ENCODE peak calls at places on chromosomes 5 and 9, in five cellular contexts. I is A549, U is K562, G is SK-N-SH, O is GM12878. T is an unnamed sample.

GRCh38 chr5:38051711-38052508 is 206.4 kb upstream of the EGFLAM start:
- DNase-seq in I (no peak), U (no peak), G (no peak), O (no peak), T (no peak)

GRCh38 chr9:90107864-90108263 is 503.1 kb downstream of the GADD45G start:
- DNase-seq in I (no peak), U (no peak), G (no peak), O (no peak), T (no peak)

GRCh38 chr9:21558627-21559401 is 76.7 kb upstream of the IFNE start:
- DNase-seq in I (no peak), U (no peak), G (no peak), O (no peak), T (peak; percentile 41)

GRCh38 chr5:35938518-35939227 is at the start of gene CAPSL:
- DNase-seq in I (no peak), U (no peak), G (peak; percentile 24), O (no peak), T (peak; percentile 70)

GRCh38 chr5:23419115-23419514 is 88.3 kb upstream of the PRDM9 start:
- DNase-seq in I (peak; percentile 12), U (no peak), G (no peak), O (no peak), T (no peak)

GRCh38 chr9:33041459-33042188 is 16.6 kb downstream of the DNAJA1 start:
- DNase-seq in I (no peak), U (no peak), G (no peak), O (no peak), T (no peak)

GRCh38 chr9:117411547-117411946 is 3.3 kb downstream of the ASTN2 start:
- DNase-seq in I (peak; percentile 50), U (peak; percentile 27), G (peak; percentile 74), O (no peak), T (peak; percentile 6)

GRCh38 chr5:132371603-132371994 is 2.1 kb downstream of the SLC22A5 start:
- DNase-seq in I (no peak), U (no peak), G (no peak), O (no peak), T (no peak)

GRCh38 chr5:35188041-35188457 is 42.2 kb downstream of the PRLR start:
- DNase-seq in I (no peak), U (no peak), G (no peak), O (no peak), T (no peak)

GRCh38 chr9:124758691-124759090 is 12.4 kb downstream of the NR6A1 start:
- DNase-seq in I (no peak), U (no peak), G (no peak), O (no peak), T (no peak)

GRCh38 chr9:80928697-80929096 is 760.6 kb downstream of the TLE1 start:
- DNase-seq in I (no peak), U (no peak), G (no peak), O (no peak), T (no peak)

GRCh38 chr9:108442604-108443277 is 413.0 kb downstream of the ACTL7B start:
- DNase-seq in I (no peak), U (no peak), G (no peak), O (no peak), T (peak; percentile 17)

GRCh38 chr5:1831677-1832313 is 30.6 kb downstream of the NDUFS6 start:
- DNase-seq in I (no peak), U (no peak), G (peak; percentile 14), O (no peak), T (no peak)

GRCh38 chr5:53335115-53335514 is 145.3 kb upstream of the FST start:
- DNase-seq in I (no peak), U (no peak), G (no peak), O (no peak), T (peak; percentile 34)

GRCh38 chr5:138654281-138654867 is 79.2 kb upstream of the HSPA9 start:
- DNase-seq in I (no peak), U (peak; percentile 28), G (no peak), O (peak; percentile 75), T (peak; percentile 78)

GRCh38 chr5:143557061-143557818 is 153.8 kb upstream of the NR3C1 start:
- DNase-seq in I (no peak), U (no peak), G (no peak), O (peak; percentile 11), T (peak; percentile 94)

GRCh38 chr9:81619353-81620008 is 69.9 kb downstream of the TLE1 start:
- DNase-seq in I (no peak), U (no peak), G (no peak), O (no peak), T (peak; percentile 98)

GRCh38 chr9:125407974-125408900 is 146.6 kb downstream of the GAPVD1 start:
- DNase-seq in I (peak; percentile 96), U (peak; percentile 90), G (peak; percentile 97), O (no peak), T (peak; percentile 56)

GRCh38 chr5:3121813-3122212 is 370.3 kb upstream of the IRX2 start:
- DNase-seq in I (no peak), U (no peak), G (no peak), O (no peak), T (no peak)

GRCh38 chr5:3122985-3123762 is 371.7 kb upstream of the IRX2 start:
- DNase-seq in I (no peak), U (no peak), G (no peak), O (no peak), T (no peak)

GRCh38 chr5:3123763-3124157 is 372.3 kb upstream of the IRX2 start:
- DNase-seq in I (no peak), U (no peak), G (no peak), O (no peak), T (no peak)

GRCh38 chr5:3124410-3124809 is 372.9 kb upstream of the IRX2 start:
- DNase-seq in I (no peak), U (no peak), G (no peak), O (no peak), T (no peak)

GRCh38 chr5:3122216-3122615 is 370.7 kb upstream of the IRX2 start:
- DNase-seq in I (no peak), U (no peak), G (no peak), O (no peak), T (no peak)
- TF ChIP-seq RCOR1 in I (no peak), U (no peak), G (no peak), O (no peak), T (no peak)

DNA sequence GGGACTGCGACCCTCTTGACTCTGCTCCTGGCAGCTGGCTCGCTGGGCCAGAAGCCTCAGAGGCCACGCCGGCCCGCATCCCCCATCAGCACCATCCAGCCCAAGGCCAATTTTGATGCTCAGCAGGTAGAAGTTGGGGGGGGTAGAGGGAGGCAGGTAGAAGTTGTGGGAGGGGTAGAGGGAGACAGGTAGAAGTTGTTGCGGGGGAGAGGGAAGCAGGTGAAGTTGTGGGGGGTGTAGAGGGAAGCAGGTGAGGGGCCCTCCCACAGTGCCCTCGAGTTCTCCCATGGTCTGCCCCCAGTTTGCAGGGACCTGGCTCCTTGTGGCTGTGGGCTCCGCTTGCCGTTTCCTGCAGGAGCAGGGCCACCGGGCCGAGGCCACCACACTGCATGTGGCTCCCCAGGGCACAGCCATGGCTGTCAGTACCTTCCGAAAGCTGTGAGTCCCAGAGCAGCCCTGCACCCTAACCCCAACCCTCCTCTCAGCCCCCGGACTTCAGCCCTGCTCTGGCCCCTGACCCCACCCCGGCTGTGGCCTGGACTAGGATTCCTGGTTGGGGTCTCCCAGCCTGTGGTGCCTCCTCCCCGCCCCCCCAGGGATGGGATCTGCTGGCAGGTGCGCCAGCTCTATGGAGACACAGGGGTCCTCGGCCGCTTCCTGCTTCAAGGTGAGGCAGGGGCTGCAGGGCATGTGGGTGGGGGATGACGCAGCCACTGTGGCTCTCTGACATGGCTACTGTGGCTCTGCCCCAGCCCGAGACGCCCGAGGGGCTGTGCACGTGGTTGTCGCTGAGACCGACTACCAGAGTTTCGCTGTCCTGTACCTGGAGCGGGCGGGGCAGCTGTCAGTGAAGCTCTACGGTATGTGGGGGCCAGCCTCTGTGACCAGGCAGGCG is 537 bp downstream of the C8G start:
- DNase-seq in I (no peak), U (no peak), G (no peak), O (no peak), T (no peak)
- TF ChIP-seq RCOR1 in I (no peak), U (no peak), G (no peak), O (no peak), T (no peak)

GRCh38 chr5:31343946-31344345 is 150.5 kb downstream of the CDH6 start:
- DNase-seq in I (no peak), U (no peak), G (no peak), O (no peak), T (no peak)
- TF ChIP-seq RCOR1 in I (no peak), U (no peak), G (no peak), O (no peak), T (no peak)

DNA sequence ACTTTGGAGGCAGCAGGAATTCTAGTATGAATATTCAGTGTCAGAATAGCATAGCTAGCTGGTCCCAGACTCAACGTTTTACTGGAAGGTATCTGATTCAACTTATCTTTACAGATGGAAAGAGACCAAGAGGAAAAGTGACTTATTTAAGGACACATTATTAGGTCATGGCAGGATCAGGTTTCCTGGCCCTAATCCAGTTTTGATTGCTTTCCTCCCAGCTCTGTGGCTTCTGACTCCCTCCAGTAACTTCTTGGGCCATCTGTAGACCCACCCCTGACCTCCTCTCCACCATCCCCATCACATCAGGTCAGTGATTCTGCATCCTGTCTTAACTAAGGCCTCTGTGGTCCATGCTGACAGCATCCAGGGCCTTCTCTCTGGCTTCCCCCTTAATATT is 38.4 kb downstream of the SH3TC2 start:
- DNase-seq in I (no peak), U (no peak), G (no peak), O (no peak), T (peak; percentile 77)
- TF ChIP-seq RCOR1 in I (no peak), U (no peak), G (no peak), O (no peak), T (no peak)

GRCh38 chr5:129749101-129749500 is 1.2 kb downstream of the MINAR2 start:
- DNase-seq in I (no peak), U (no peak), G (no peak), O (no peak), T (no peak)
- TF ChIP-seq RCOR1 in I (no peak), U (no peak), G (no peak), O (no peak), T (no peak)

T was measured in IMR-90.